ENCODE peak calls at places on chromosomes 12 and 14, in six cellular contexts. O, P, G, S, W and N are unnamed samples.

GRCh38 chr14:101008631-101009336 is 105.3 kb upstream of the RTL1 start:
- DNase-seq in S (no peak), W (peak), O (no peak), G (no peak), P (no peak), N (no peak)

GRCh38 chr12:27969901-27970390 is 2.6 kb downstream of the PTHLH start:
- DNase-seq in W (no peak), O (peak), G (no peak), P (no peak), S (peak), N (peak)

GRCh38 chr12:90058721-90059120 is 350.1 kb upstream of the ATP2B1 start:
- DNase-seq in O (peak), P (peak), W (no peak), G (no peak), S (peak), N (no peak)

GRCh38 chr12:84508325-84508861 is 404.2 kb downstream of the SLC6A15 start:
- DNase-seq in P (peak), O (peak), G (no peak), W (no peak), S (peak), N (no peak)

GRCh38 chr14:65791551-65791981 is 379.0 kb downstream of the FUT8 start:
- DNase-seq in P (peak), G (no peak), O (peak), W (no peak), S (peak), N (no peak)

GRCh38 chr12:6582196-6582595 is 14.1 kb upstream of the NOP2 start:
- DNase-seq in P (no peak), S (no peak), G (no peak), O (no peak), W (no peak), N (no peak)

GRCh38 chr14:104098272-104099095 is 13.0 kb downstream of the ASPG start:
- DNase-seq in S (no peak), G (no peak), W (no peak), O (no peak), P (no peak), N (no peak)

GRCh38 chr14:100872641-100873071 is 30.9 kb downstream of the RTL1 start:
- DNase-seq in O (peak), P (no peak), G (no peak), W (no peak), S (no peak), N (no peak)

GRCh38 chr12:80460972-80461371 is 16.9 kb downstream of the PTPRQ start:
- DNase-seq in P (no peak), S (no peak), W (no peak), O (no peak), G (no peak), N (no peak)

GRCh38 chr12:26276709-26277108 is 81.3 kb downstream of the SSPN start:
- DNase-seq in P (no peak), O (peak), S (no peak), G (no peak), W (no peak), N (no peak)

GRCh38 chr12:122104844-122105243 is 26.3 kb downstream of the MLXIP start:
- DNase-seq in P (no peak), O (no peak), W (no peak), S (no peak), G (no peak), N (no peak)

GRCh38 chr12:108304633-108305032 is 34.5 kb downstream of the CMKLR1 start:
- DNase-seq in O (peak), W (no peak), P (no peak), G (no peak), S (no peak), N (peak)

GRCh38 chr12:54004841-54005530 is 3.8 kb upstream of the HOXC8 start:
- DNase-seq in P (no peak), S (no peak), O (no peak), G (no peak), W (no peak), N (no peak)

GRCh38 chr12:58206876-58207275 is 265.5 kb downstream of the ATP23 start:
- DNase-seq in G (no peak), S (no peak), O (no peak), P (no peak), W (no peak), N (no peak)

GRCh38 chr14:97618917-97619690 is 821.9 kb downstream of the VRK1 start:
- DNase-seq in O (no peak), W (no peak), G (no peak), P (no peak), S (no peak), N (no peak)

DNA sequence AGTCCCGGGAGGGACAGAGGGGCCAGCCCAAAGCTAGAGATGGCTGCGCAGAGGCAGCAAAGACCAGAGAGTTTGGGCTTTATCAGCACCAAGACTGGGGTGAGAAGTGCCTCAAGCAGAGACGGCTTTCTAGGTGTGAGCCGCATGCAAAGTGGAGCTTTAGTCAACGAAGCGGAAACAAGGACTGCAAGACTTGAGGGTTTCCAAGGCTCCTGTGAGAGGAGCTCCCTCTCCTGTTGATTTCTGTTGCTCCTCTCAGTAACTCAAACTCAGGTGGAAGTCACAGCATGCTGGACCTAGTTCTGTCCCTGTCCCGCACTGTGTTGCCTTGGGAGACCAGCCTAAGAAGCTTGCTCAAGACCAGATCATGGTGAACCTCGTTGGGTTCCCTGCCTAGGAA is 327.8 kb downstream of the MED13L start:
- DNase-seq in W (no peak), S (no peak), O (no peak), G (no peak), P (no peak), N (no peak)
- TF ChIP-seq CTCF in W (no peak), S (no peak), O (no peak), G (no peak), P (no peak), N (no peak)

GRCh38 chr12:57089259-57090245 is 638 bp downstream of the NAB2 start:
- DNase-seq in P (no peak), G (no peak), W (peak), S (peak), O (peak), N (no peak)

GRCh38 chr12:57091633-57092528 is 3.0 kb downstream of the NAB2 start:
- DNase-seq in S (no peak), O (no peak), P (no peak), G (no peak), W (no peak), N (no peak)

GRCh38 chr12:57090456-57090855 is 1.5 kb downstream of the NAB2 start:
- DNase-seq in W (no peak), G (no peak), O (no peak), S (no peak), P (no peak), N (no peak)

GRCh38 chr12:57092529-57092862 is 3.6 kb downstream of the NAB2 start:
- DNase-seq in G (no peak), S (no peak), P (no peak), O (no peak), W (no peak), N (no peak)

DNA sequence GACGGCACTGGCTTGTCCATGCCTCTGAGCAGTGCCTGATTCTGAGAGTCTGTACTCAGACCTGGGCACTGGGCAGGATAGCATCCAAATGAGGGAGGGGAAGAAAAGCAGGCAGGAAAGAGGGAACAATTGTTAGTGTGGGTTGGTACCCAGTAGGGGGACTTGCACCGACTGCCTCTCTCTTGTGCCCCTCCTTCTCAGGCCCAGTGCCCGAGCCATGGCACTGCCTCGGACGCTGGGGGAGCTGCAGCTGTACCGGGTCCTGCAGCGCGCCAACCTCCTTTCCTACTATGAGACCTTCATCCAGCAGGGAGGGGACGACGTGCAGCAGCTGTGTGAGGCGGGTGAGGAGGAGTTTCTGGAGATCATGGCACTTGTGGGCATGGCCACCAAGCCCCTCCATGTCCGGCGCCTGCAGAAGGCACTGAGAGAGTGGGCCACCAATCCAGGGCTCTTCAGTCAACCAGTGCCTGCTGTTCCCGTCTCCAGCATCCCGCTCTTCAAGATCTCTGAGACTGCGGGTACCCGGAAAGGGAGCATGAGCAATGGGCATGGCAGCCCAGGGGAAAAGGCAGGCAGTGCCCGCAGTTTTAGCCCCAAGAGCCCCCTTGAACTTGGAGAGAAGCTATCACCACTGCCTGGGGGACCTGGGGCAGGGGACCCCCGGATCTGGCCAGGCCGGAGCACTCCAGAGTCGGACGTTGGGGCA is 2.2 kb downstream of the NAB2 start:
- DNase-seq in S (peak), W (no peak), P (no peak), G (no peak), O (no peak), N (no peak)
- TF ChIP-seq CTCF in S (peak), W (no peak), P (no peak), G (no peak), O (no peak), N (no peak)

DNA sequence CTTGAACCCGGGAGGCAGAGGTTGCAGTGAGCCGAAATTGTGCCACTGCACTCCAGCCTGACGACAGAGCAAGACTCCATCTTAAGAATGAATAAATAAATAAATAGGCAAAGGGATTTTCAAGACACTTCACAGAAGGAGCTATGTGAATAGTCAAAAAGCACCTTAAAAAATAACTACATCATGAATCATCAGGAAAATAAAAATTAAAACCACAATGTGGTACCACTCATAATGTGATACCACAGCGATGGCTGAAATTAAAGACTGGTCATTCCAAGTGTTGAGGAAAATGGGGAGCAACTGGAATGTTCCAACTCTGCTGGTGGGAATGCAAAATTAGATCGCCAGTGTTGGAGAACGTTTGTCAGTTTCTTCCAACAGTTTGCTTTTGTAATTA is 93.1 kb upstream of the TBX3 start:
- DNase-seq in G (no peak), P (no peak), W (no peak), O (peak), S (peak), N (no peak)
- TF ChIP-seq CTCF in G (no peak), P (no peak), W (no peak), O (no peak), S (no peak), N (no peak)

DNA sequence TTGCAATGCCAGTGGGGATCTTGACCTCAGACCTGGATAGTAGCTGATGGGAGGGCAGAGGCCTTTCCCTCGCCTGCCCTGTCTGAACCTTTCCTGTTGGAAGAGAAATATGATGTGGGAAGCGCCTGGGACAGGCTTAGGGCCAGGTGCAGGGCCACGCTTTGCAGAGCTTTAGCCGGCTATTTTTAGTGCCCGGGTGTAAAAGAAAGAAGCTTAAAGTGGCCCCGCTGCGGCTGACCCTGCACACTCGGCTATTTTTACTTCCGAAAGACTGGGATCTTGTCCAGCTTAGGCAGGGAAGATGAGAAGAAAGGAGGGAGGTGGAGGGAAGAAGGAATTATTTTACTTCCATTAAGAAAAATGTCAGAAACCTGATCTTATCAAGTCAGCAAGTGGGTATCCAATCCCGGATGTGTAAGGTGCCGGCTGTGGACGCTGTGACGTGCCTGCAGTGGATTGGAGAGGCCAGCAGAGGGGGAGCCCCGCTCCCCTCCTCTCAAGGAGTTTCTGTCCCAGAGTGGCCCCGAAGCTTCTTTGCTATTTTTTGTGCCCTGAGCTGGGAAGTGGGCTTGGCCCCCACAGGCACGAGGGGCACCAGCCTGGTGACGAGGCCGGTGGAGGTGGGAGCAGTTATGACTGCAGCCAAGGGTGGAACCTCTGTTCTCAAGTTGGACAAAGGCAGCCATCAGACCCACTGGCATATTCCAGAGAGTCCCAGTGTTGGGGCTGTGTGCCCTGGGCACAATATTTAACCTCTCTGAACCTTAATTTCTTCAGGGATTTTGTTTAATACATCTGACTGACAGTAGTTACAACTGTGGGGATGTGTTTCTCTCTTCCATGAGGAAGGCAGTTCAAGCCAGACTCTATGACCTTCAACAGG is 97.7 kb downstream of the ESRRB start:
- DNase-seq in G (no peak), P (no peak), W (peak), S (peak), O (peak), N (no peak)
- TF ChIP-seq CTCF in G (no peak), P (peak), W (no peak), S (no peak), O (no peak), N (peak)

DNA sequence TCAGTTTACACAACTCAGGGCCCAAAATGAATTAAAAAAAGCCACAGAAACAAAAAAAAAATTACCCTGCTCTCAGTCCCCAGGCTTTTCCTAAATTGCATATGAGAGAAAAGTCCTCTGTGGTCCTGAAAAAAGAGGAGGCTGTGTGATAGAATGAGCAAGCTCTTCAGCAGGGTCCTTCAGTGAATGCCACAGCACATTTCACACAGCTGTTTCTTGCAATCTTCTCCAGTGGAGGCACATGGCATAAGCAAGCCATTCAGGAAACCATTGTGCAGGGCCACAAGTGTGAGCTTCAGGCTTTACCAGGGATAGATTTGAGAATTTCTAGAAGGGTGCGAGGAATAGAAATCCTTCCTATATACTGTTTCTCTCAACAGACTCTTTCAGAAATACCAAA is 168.4 kb downstream of the PPM1H start:
- DNase-seq in O (no peak), G (no peak), S (no peak), P (no peak), W (no peak), N (no peak)
- TF ChIP-seq CTCF in O (no peak), G (no peak), S (no peak), P (no peak), W (no peak), N (no peak)

DNA sequence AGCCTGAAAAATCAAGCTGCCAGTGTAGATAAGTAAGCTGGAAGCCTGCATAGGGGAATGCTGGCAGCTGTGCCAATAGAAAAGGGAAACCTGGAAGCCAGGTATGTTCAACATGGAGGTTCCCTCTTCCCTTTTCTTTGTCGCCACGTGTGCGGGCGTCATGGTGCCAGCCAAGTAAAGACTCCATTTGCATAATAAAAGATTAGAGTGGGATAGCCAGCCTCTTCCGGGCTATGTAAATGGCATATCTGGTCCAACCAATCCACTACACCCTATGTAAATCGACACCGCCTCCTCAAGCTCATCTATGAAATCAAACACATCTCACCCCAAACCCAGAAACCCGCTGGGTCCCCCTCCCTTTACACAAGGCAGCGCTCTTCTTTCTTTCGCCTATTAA is 5.6 kb upstream of the ADGRD1 start:
- DNase-seq in G (no peak), S (no peak), P (no peak), O (no peak), W (no peak), N (no peak)
- TF ChIP-seq CTCF in G (no peak), S (no peak), P (no peak), O (no peak), W (no peak), N (no peak)

DNA sequence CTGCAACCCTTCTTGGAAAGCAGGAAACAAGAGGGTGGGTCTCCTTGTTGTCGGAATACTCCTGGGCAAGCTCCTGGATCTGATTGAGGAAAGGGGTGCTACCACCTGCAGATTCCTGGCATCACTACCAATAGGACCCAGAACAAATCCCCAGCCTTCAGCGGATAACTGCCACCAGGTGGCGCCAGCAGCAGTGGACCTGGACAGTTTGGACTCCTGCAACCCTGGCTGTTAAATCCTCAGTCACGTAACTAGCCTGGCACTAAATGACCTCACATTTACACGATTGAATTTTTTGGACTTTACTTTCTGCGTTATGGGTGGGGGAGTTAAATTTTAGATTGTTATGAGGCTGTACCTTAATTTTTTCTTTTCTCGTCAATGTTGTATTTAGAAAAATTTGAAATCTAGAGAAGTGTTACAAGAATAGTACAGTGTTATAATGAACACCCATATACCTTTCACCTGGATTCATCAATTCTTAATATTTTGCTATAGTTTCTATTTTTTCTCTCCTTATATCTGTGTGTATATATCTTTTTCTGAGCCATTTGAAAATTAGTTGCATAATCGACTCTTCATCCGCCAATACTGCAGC is 95.6 kb downstream of the GAS2L3 start:
- DNase-seq in S (peak), O (peak), W (peak), P (no peak), G (peak), N (peak)
- TF ChIP-seq CTCF in S (peak), O (peak), W (peak), P (peak), G (peak), N (peak)

GRCh38 chr12:165862-166368 is 48.0 kb downstream of the SLC6A12 start:
- DNase-seq in G (no peak), S (no peak), P (no peak), O (no peak), W (no peak), N (no peak)

GRCh38 chr12:169528-170360 is 44.2 kb downstream of the SLC6A12 start:
- DNase-seq in G (no peak), S (no peak), O (no peak), W (no peak), P (no peak), N (no peak)

GRCh38 chr12:168763-169525 is 45.0 kb downstream of the SLC6A12 start:
- DNase-seq in S (no peak), O (peak), W (no peak), P (no peak), G (no peak), N (no peak)

GRCh38 chr12:166425-167091 is 47.4 kb downstream of the SLC6A12 start:
- DNase-seq in W (no peak), G (no peak), S (no peak), P (no peak), O (no peak), N (no peak)

GRCh38 chr12:168201-168600 is 45.8 kb downstream of the SLC6A12 start:
- DNase-seq in W (no peak), S (no peak), P (no peak), G (no peak), O (no peak), N (no peak)
- TF ChIP-seq CTCF in W (no peak), S (no peak), P (no peak), G (no peak), O (no peak), N (no peak)

GRCh38 chr14:93984987-93985410 is 8.6 kb upstream of the ASB2 start:
- DNase-seq in G (no peak), S (peak), W (peak), P (no peak), O (peak), N (no peak)
- TF ChIP-seq CTCF in G (no peak), S (peak), W (no peak), P (peak), O (peak), N (peak)